ENCODE peak calls at places on chromosome 4, in six cellular contexts. T is mesendoderm, Y is IMR-90, I is H9, H is H1, P is neuronal stem cell. G is an unnamed sample.

GRCh38 chr4:123127218-123127617 is 204.8 kb upstream of the NUDT6 start:
- DNase-seq in Y (peak; percentile 42), I (no peak), H (no peak), T (no peak), P (no peak), G (peak; percentile 51)

GRCh38 chr4:62517721-62518120 is 1317.6 kb downstream of the ADGRL3 start:
- DNase-seq in I (no peak), Y (no peak), T (peak; percentile 38), P (no peak), H (no peak), G (no peak)

GRCh38 chr4:83631066-83631465 is 95.2 kb downstream of the GPAT3 start:
- DNase-seq in Y (peak; percentile 90), P (no peak), I (no peak), H (no peak), T (no peak), G (peak; percentile 79)

GRCh38 chr4:129093173-129093974 is at the start of gene SCLT1:
- DNase-seq in I (peak; percentile 98), T (peak; percentile 99), P (peak; percentile 94), Y (peak; percentile 99), H (peak; percentile 96), G (peak; percentile 99)

GRCh38 chr4:119585771-119586170 is 42.8 kb downstream of the PDE5A start:
- DNase-seq in T (no peak), H (no peak), Y (peak; percentile 80), P (no peak), I (no peak), G (peak; percentile 19)

GRCh38 chr4:1393866-1394265 is 12.4 kb downstream of the NKX1-1 start:
- DNase-seq in T (no peak), P (no peak), H (no peak), I (no peak), Y (no peak), G (no peak)

GRCh38 chr4:55868691-55869090 is 15.2 kb downstream of the EXOC1 start:
- DNase-seq in I (no peak), Y (peak; percentile 20), T (no peak), H (no peak), P (no peak), G (no peak)

GRCh38 chr4:153206534-153206933 is 2.3 kb downstream of the TRIM2 start:
- DNase-seq in I (peak; percentile 80), Y (no peak), H (peak; percentile 73), P (peak; percentile 49), T (peak; percentile 92), G (no peak)

GRCh38 chr4:100816646-100817045 is 298.8 kb upstream of the EMCN start:
- DNase-seq in P (no peak), Y (no peak), H (no peak), T (no peak), I (no peak), G (peak; percentile 17)

GRCh38 chr4:152090543-152090942 is 329.7 kb upstream of the GATB start:
- DNase-seq in T (peak; percentile 78), H (no peak), I (peak; percentile 36), P (no peak), Y (peak; percentile 65), G (peak; percentile 96)

GRCh38 chr4:11587797-11588196 is 159.1 kb upstream of the HS3ST1 start:
- DNase-seq in P (no peak), I (no peak), H (no peak), Y (no peak), T (no peak), G (no peak)

GRCh38 chr4:13476915-13477314 is 7.2 kb downstream of the RAB28 start:
- DNase-seq in Y (peak; percentile 91), H (no peak), P (no peak), T (no peak), I (no peak), G (peak; percentile 93)

GRCh38 chr4:53313510-53313909 is 52.4 kb downstream of the SCFD2 start:
- DNase-seq in T (peak; percentile 77), Y (peak; percentile 44), H (no peak), P (peak; percentile 24), I (peak; percentile 50), G (peak; percentile 52)

GRCh38 chr4:147453561-147454141 is 27.2 kb upstream of the EDNRA start:
- DNase-seq in T (peak; percentile 47), Y (peak; percentile 44), P (no peak), H (no peak), I (no peak), G (peak; percentile 44)

GRCh38 chr4:13988347-13989265 is 361.1 kb upstream of the BOD1L1 start:
- DNase-seq in T (peak; percentile 25), I (no peak), H (no peak), Y (peak; percentile 97), P (no peak), G (peak; percentile 86)

GRCh38 chr4:68228568-68228967 is 16.9 kb downstream of the TMPRSS11B start:
- DNase-seq in I (no peak), H (no peak), T (no peak), Y (no peak), P (no peak), G (no peak)

GRCh38 chr4:189445613-189446012 is 495.1 kb upstream of the FRG1 start:
- DNase-seq in H (no peak), I (no peak), Y (no peak), T (no peak), P (no peak), G (no peak)

GRCh38 chr4:152265149-152265621 is 270.7 kb downstream of the FBXW7 start:
- DNase-seq in I (no peak), Y (peak; percentile 92), P (no peak), T (no peak), H (no peak), G (peak; percentile 99)

GRCh38 chr4:181897935-181898334 is 345.3 kb upstream of the TENM3 start:
- DNase-seq in I (no peak), P (no peak), H (no peak), T (no peak), Y (peak; percentile 91), G (no peak)

GRCh38 chr4:103786014-103786413 is 66.2 kb upstream of the TACR3 start:
- DNase-seq in H (no peak), P (peak; percentile 21), I (peak; percentile 67), Y (no peak), T (peak; percentile 88), G (peak; percentile 34)

GRCh38 chr4:149145803-149146202 is 669.8 kb downstream of the IQCM start:
- DNase-seq in Y (peak; percentile 95), T (no peak), H (no peak), P (no peak), I (no peak), G (peak; percentile 43)

GRCh38 chr4:26052663-26053534 is 138.9 kb downstream of the SMIM20 start:
- DNase-seq in Y (no peak), I (no peak), P (no peak), H (no peak), T (no peak), G (no peak)

GRCh38 chr4:54099959-54100606 is at the start of gene GSX2:
- DNase-seq in H (peak; percentile 74), T (peak; percentile 11), P (no peak), I (peak; percentile 53), Y (no peak), G (no peak)

GRCh38 chr4:25863906-25864418 is 1.2 kb upstream of the SEL1L3 start:
- DNase-seq in H (peak; percentile 67), I (peak; percentile 52), Y (no peak), P (no peak), T (peak; percentile 36), G (no peak)

GRCh38 chr4:69910016-69910782 is 20.7 kb upstream of the CSN1S1 start:
- DNase-seq in H (no peak), I (no peak), Y (peak; percentile 21), T (no peak), P (no peak), G (peak; percentile 23)

GRCh38 chr4:5710065-5710961 is 688 bp upstream of the EVC start:
- DNase-seq in Y (peak; percentile 18), P (peak; percentile 31), H (no peak), I (no peak), T (peak; percentile 68), G (peak; percentile 32)
- H3K9ac ChIP-seq in Y (peak overlapping the region; percentile 78), P (no peak overlapping the region), H (no peak overlapping the region), I (no peak overlapping the region), T (peak overlapping the region; percentile 67), G (peak overlapping the region; percentile 91)

GRCh38 chr4:86498560-86499166 is 95.5 kb upstream of the PTPN13 start:
- DNase-seq in Y (peak; percentile 68), I (no peak), H (no peak), T (peak; percentile 71), P (no peak), G (peak; percentile 65)

GRCh38 chr4:86497980-86498379 is 96.1 kb upstream of the PTPN13 start:
- DNase-seq in I (no peak), P (no peak), Y (no peak), H (no peak), T (no peak), G (peak; percentile 27)

GRCh38 chr4:86497131-86497530 is 97.0 kb upstream of the PTPN13 start:
- DNase-seq in P (no peak), H (no peak), Y (no peak), I (no peak), T (no peak), G (no peak)

GRCh38 chr4:86496094-86497060 is 97.7 kb upstream of the PTPN13 start:
- DNase-seq in Y (peak; percentile 57), P (no peak), I (no peak), H (no peak), T (peak; percentile 41), G (peak; percentile 51)

DNA sequence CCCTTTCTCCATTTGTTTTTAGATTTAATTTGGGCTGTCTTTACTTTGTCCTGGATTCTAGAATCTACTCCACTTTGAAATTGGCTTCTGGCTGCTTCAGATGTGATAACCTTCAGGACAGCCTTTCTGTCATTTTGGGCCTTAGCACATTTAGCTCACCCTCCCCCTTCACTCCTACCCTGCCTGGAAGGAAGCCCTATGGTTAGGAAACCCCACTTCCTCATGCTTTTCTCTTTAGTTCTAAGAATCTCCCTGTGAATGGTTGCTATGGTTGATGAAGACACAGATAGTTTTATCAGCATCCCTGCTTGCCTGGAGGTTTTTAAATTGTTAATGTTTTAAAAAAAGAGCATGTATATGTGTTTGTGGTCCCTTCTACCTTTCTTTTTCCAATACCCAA is 100.7 kb upstream of the PTPN13 start:
- DNase-seq in H (no peak), I (no peak), Y (peak; percentile 36), P (no peak), T (no peak), G (no peak)
- H2BK15ac ChIP-seq in H (no peak overlapping the region), I (no peak overlapping the region), Y (no peak overlapping the region), P (no peak overlapping the region), T (no peak overlapping the region), G (no peak overlapping the region)

DNA sequence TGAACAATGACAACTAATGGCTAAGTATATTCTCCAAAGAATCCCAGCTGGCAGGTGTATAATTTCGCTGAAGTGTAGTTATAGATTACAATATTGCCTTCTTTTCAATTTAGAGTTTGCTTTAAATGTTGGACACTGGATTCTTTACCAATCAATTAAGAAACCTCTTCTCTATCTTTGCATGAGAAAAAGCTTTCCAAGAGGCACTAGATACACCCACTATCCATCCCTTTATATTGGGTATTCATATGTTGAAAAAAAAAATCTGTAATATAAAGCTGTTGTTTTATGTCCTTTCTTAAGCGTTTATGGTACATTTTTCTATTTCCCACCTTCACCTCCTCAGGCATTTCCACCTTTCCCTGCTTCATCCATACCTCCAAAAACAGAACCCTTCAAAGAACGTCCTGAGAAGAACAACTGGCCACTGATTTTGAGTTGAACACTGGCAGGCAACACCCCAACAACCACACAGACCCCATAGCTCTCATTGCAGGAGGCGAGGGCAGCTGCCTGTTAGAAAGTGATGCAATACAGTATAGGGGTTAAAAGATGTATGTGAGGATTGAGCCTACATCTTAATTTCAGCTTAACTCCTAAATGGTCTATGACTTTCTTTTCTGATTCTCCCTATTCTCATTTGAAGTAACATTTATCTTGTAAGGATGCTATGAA is 11.8 kb downstream of the ADH6 start:
- DNase-seq in H (no peak), P (no peak), Y (no peak), T (no peak), I (no peak), G (no peak)
- H3K9ac ChIP-seq in H (no peak overlapping the region), P (no peak overlapping the region), Y (no peak overlapping the region), T (no peak overlapping the region), I (no peak overlapping the region), G (no peak overlapping the region)

GRCh38 chr4:8368998-8369397 is 71.5 kb downstream of the ACOX3 start:
- DNase-seq in Y (no peak), I (no peak), H (no peak), T (no peak), P (no peak), G (no peak)
- H2BK15ac ChIP-seq in Y (no peak overlapping the region), I (no peak overlapping the region), H (no peak overlapping the region), T (no peak overlapping the region), P (peak overlapping the region; percentile 27), G (no peak overlapping the region)

G was measured in mesenchymal stem cell.